ENCODE peak calls at places on chromosomes 3 and 15, in seven cellular contexts. W is hepatocyte, Y is ovary, I is mesenchymal stem cell, P is brain microvascular endothelial cell, T is neural progenitor cell, U is A673. S is an unnamed sample.

GRCh38 chr3:171175840-171176239 is 149.3 kb upstream of the SLC2A2 start:
- DNase-seq in Y (no peak), U (no peak), I (no peak), P (no peak), W (no peak), T (no peak), S (no peak)

GRCh38 chr3:186255703-186256331 is 106.2 kb downstream of the DGKG start:
- DNase-seq in T (peak), I (no peak), W (no peak), Y (no peak), U (peak), P (no peak), S (no peak)

GRCh38 chr3:43583481-43583880 is 38.3 kb downstream of the ANO10 start:
- DNase-seq in Y (no peak), W (no peak), U (no peak), I (no peak), P (no peak), T (no peak), S (no peak)

GRCh38 chr3:105647047-105647446 is 221.8 kb downstream of the CBLB start:
- DNase-seq in I (peak), P (peak), Y (no peak), W (peak), T (no peak), U (peak), S (no peak)

GRCh38 chr3:68025189-68025588 is 370.8 kb upstream of the SUCLG2 start:
- DNase-seq in W (no peak), T (no peak), I (no peak), Y (no peak), U (no peak), P (no peak), S (no peak)

GRCh38 chr15:26640601-26641000 is 132.3 kb downstream of the GABRB3 start:
- DNase-seq in T (no peak), W (no peak), P (no peak), I (no peak), Y (no peak), U (no peak), S (no peak)

GRCh38 chr15:50144342-50145120 is 25.5 kb upstream of the ATP8B4 start:
- DNase-seq in Y (no peak), W (no peak), P (no peak), I (no peak), T (no peak), U (no peak), S (no peak)

GRCh38 chr15:62711691-62712454 is 330.7 kb upstream of the TPM1 start:
- DNase-seq in U (no peak), I (peak), Y (no peak), P (no peak), T (no peak), W (no peak), S (no peak)

GRCh38 chr3:82641701-82642100 is 880.3 kb upstream of the GBE1 start:
- DNase-seq in U (no peak), Y (no peak), W (no peak), T (no peak), I (no peak), P (no peak), S (no peak)

GRCh38 chr3:71786551-71786950 is 1.6 kb upstream of the PROK2 start:
- DNase-seq in Y (no peak), U (no peak), T (no peak), W (no peak), P (no peak), I (no peak), S (no peak)

GRCh38 chr15:93862791-93863190 is 368.6 kb upstream of the MCTP2 start:
- DNase-seq in P (no peak), W (no peak), Y (no peak), T (no peak), I (no peak), U (no peak), S (peak)

GRCh38 chr3:44184319-44184953 is 57.2 kb upstream of the TOPAZ1 start:
- DNase-seq in U (peak), W (no peak), I (no peak), P (no peak), T (peak), Y (no peak), S (no peak)

GRCh38 chr3:188187055-188187454 is 33.1 kb downstream of the LPP start:
- DNase-seq in I (no peak), Y (no peak), U (no peak), W (no peak), P (no peak), T (no peak), S (no peak)

GRCh38 chr3:159174715-159175390 is 373.0 kb downstream of the MFSD1 start:
- DNase-seq in P (no peak), W (no peak), I (peak), Y (no peak), T (no peak), U (no peak), S (no peak)

GRCh38 chr3:176590722-176591121 is 606.6 kb downstream of the TBL1XR1 start:
- DNase-seq in I (no peak), U (peak), T (no peak), W (no peak), P (no peak), Y (no peak), S (no peak)

GRCh38 chr15:85333132-85333831 is 47.1 kb upstream of the AKAP13 start:
- DNase-seq in I (peak), T (no peak), Y (no peak), U (no peak), P (peak), W (peak), S (no peak)

GRCh38 chr3:175208316-175208715 is 349.2 kb downstream of the NAALADL2 start:
- DNase-seq in Y (no peak), P (no peak), I (peak), U (no peak), T (peak), W (no peak), S (no peak)

GRCh38 chr15:74892313-74892712 is 2.5 kb downstream of the MPI start:
- DNase-seq in U (no peak), T (no peak), I (no peak), Y (no peak), P (no peak), W (no peak), S (no peak)

GRCh38 chr3:105812194-105812586 is 56.6 kb downstream of the CBLB start:
- DNase-seq in I (peak), W (no peak), T (no peak), U (no peak), P (no peak), Y (no peak), S (no peak)

GRCh38 chr15:92316586-92317295 is 76.9 kb upstream of the ST8SIA2 start:
- DNase-seq in P (no peak), T (no peak), W (no peak), U (no peak), I (no peak), Y (no peak), S (no peak)

GRCh38 chr15:60795889-60796288 is 316.9 kb upstream of the ICE2 start:
- DNase-seq in U (no peak), T (no peak), P (no peak), W (no peak), Y (no peak), I (no peak), S (no peak)

GRCh38 chr15:83046558-83047127 is 20.4 kb downstream of the BTBD1 start:
- DNase-seq in U (no peak), P (peak), T (no peak), W (no peak), Y (no peak), I (no peak), S (no peak)

GRCh38 chr3:157135671-157136396 is 24.1 kb downstream of the CCNL1 start:
- DNase-seq in I (peak), T (no peak), U (peak), Y (peak), W (peak), P (peak), S (no peak)

GRCh38 chr3:164235239-164235728 is 843.0 kb downstream of the SI start:
- DNase-seq in W (no peak), T (no peak), U (no peak), I (no peak), Y (no peak), P (no peak), S (no peak)

GRCh38 chr15:61687124-61687523 is 373.1 kb downstream of the VPS13C start:
- DNase-seq in Y (no peak), T (no peak), U (no peak), I (no peak), W (no peak), P (no peak), S (no peak)

GRCh38 chr3:183958226-183958625 is 59.5 kb downstream of the ABCC5 start:
- DNase-seq in I (no peak), Y (no peak), P (no peak), T (no peak), W (no peak), U (no peak), S (no peak)

GRCh38 chr3:9291991-9292390 is 42.5 kb upstream of the SRGAP3 start:
- DNase-seq in P (no peak), I (no peak), Y (no peak), T (peak), W (no peak), U (no peak), S (no peak)
- H3K27ac ChIP-seq in P (no peak), I (no peak), Y (no peak), T (peak), W (no peak), U (no peak), S (no peak)

GRCh38 chr15:65887565-65887964 is 18.3 kb downstream of the RAB11A start:
- DNase-seq in T (no peak), U (no peak), W (no peak), P (no peak), I (no peak), Y (no peak), S (no peak)
- H3K4me3 ChIP-seq in T (no peak), U (no peak), W (no peak), P (no peak), I (no peak), Y (no peak), S (no peak)

GRCh38 chr3:14224895-14225294 is 46.3 kb downstream of the LSM3 start:
- DNase-seq in I (peak), W (no peak), P (peak), Y (no peak), U (no peak), T (no peak), S (no peak)
- H3K27ac ChIP-seq in I (no peak), W (peak), P (peak), Y (no peak), U (no peak), T (no peak), S (no peak)

GRCh38 chr3:46013316-46014094 is 13.8 kb downstream of the XCR1 start:
- DNase-seq in T (no peak), I (no peak), U (no peak), W (no peak), P (no peak), Y (no peak), S (no peak)
- H3K4me3 ChIP-seq in T (no peak), I (no peak), U (no peak), W (no peak), P (no peak), Y (no peak), S (no peak)

S was measured in tibial artery.